ENCODE peak calls at places on chromosome 5, in four cellular contexts. F, J, L and X are unnamed samples.

GRCh38 chr5:9207820-9208418 is 338.0 kb downstream of the SEMA5A start:
- DNase-seq in F (peak; percentile 18), J (peak; percentile 69), L (no peak), X (no peak)

GRCh38 chr5:124566875-124567450 is 179.5 kb downstream of the ZNF608 start:
- DNase-seq in F (no peak), J (no peak), L (no peak), X (no peak)

GRCh38 chr5:126339215-126339805 is 83.9 kb upstream of the GRAMD2B start:
- DNase-seq in F (peak; percentile 58), J (peak; percentile 75), L (no peak), X (no peak)

GRCh38 chr5:145553177-145553576 is 282.0 kb downstream of the PRELID2 start:
- DNase-seq in F (no peak), J (no peak), L (no peak), X (no peak)

GRCh38 chr5:168314735-168315411 is 23.4 kb downstream of the WWC1 start:
- DNase-seq in F (no peak), J (peak; percentile 99), L (no peak), X (no peak)

GRCh38 chr5:65359981-65360380 is 121.7 kb downstream of the ADAMTS6 start:
- DNase-seq in F (no peak), J (peak; percentile 34), L (no peak), X (no peak)

GRCh38 chr5:177130211-177131018 is 3.2 kb upstream of the NSD1 start:
- DNase-seq in F (no peak), J (peak; percentile 53), L (no peak), X (no peak)

GRCh38 chr5:36017622-36018021 is 26.4 kb upstream of the UGT3A1 start:
- DNase-seq in F (no peak), J (no peak), L (no peak), X (no peak)

GRCh38 chr5:64341340-64341739 is 164.5 kb upstream of the RGS7BP start:
- DNase-seq in F (no peak), J (no peak), L (no peak), X (no peak)

GRCh38 chr5:133336969-133337410 is 275.4 kb downstream of the FSTL4 start:
- DNase-seq in F (no peak), J (no peak), L (no peak), X (no peak)

GRCh38 chr5:158684469-158684868 is 415.2 kb downstream of the EBF1 start:
- DNase-seq in F (no peak), J (no peak), L (no peak), X (no peak)

GRCh38 chr5:55578771-55579170 is 44.0 kb upstream of the PLPP1 start:
- DNase-seq in F (no peak), J (peak; percentile 48), L (no peak), X (no peak)

GRCh38 chr5:10977011-10977410 is 216.0 kb upstream of the DAP start:
- DNase-seq in F (no peak), J (no peak), L (no peak), X (no peak)

GRCh38 chr5:54022156-54022685 is 288.2 kb downstream of the ARL15 start:
- DNase-seq in F (no peak), J (no peak), L (no peak), X (no peak)

GRCh38 chr5:53167836-53168235 is 58.3 kb upstream of the MOCS2 start:
- DNase-seq in F (no peak), J (peak; percentile 39), L (no peak), X (no peak)

GRCh38 chr5:80149161-80149609 is 106.7 kb downstream of the SERINC5 start:
- DNase-seq in F (no peak), J (no peak), L (no peak), X (no peak)

GRCh38 chr5:177325868-177326381 is 14.2 kb upstream of the MXD3 start:
- DNase-seq in F (no peak), J (no peak), L (no peak), X (no peak)

GRCh38 chr5:76403713-76403962 is 553 bp downstream of the IQGAP2 start:
- DNase-seq in F (no peak), J (no peak), L (no peak), X (no peak)

GRCh38 chr5:142012186-142012785 is 541 bp downstream of the GNPDA1 start:
- DNase-seq in F (peak; percentile 55), J (no peak), L (peak; percentile 31), X (no peak)

GRCh38 chr5:140131967-140132409 is 6.3 kb downstream of the IGIP start:
- DNase-seq in F (no peak), J (peak; percentile 97), L (no peak), X (no peak)

GRCh38 chr5:80238778-80239679 is 16.8 kb downstream of the SERINC5 start:
- DNase-seq in F (no peak), J (peak; percentile 61), L (no peak), X (no peak)

GRCh38 chr5:159700016-159700415 is 216.3 kb upstream of the ADRA1B start:
- DNase-seq in F (no peak), J (no peak), L (no peak), X (no peak)
- TF ChIP-seq CHD1 in F (no peak), J (no peak), L (no peak), X (no peak)

GRCh38 chr5:107248065-107248695 is 422.6 kb downstream of the EFNA5 start:
- DNase-seq in F (peak; percentile 49), J (peak; percentile 29), L (peak; percentile 34), X (peak; percentile 13)
- TF ChIP-seq CHD1 in F (no peak), J (no peak), L (no peak), X (no peak)

GRCh38 chr5:82694886-82695285 is 382.3 kb downstream of the TMEM167A start:
- DNase-seq in F (no peak), J (no peak), L (no peak), X (no peak)
- TF ChIP-seq CHD1 in F (no peak), J (no peak), L (no peak), X (no peak)

DNA sequence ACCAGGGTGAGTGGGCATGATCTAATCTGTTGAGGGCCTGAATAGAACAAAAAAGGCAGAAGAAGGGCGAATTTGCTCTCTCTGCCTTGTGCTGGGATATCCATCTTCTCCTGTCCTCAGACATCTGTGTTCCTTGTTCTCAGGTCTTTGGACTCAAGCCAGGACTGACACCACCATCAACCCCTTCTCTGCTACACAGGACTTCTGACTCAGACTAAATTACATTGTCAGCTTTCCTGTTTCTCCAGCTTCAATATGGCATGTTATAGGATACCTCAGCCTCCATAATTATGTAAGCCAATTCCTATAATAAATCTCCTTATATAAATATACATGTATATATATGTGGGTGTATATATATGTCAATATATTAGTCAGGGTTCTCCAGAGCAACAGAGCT is 40.8 kb upstream of the SLCO6A1 start:
- DNase-seq in F (no peak), J (no peak), L (no peak), X (no peak)
- TF ChIP-seq CHD1 in F (no peak), J (no peak), L (no peak), X (no peak)

GRCh38 chr5:5497132-5497748 is 74.8 kb downstream of the ICE1 start:
- DNase-seq in F (peak; percentile 53), J (peak; percentile 57), L (no peak), X (no peak)
- TF ChIP-seq CHD1 in F (no peak), J (no peak), L (no peak), X (no peak)

GRCh38 chr5:159903134-159903533 is 13.1 kb upstream of the ADRA1B start:
- DNase-seq in F (no peak), J (no peak), L (no peak), X (no peak)
- TF ChIP-seq CHD1 in F (no peak), J (no peak), L (no peak), X (no peak)